ENCODE peak calls at places on chromosomes 7 and 10, in seven cellular contexts. F is hepatocyte, L is cardiac fibroblast, K is T follicular helper cell, G is NCI-H187, I is dermis blood vessel endothelial cell, Y is GM20000. P is an unnamed sample.

GRCh38 chr7:47689558-47689957 is 107.6 kb upstream of the TNS3 start:
- DNase-seq in I (no peak), K (no peak), F (no peak), L (no peak), Y (no peak), G (no peak), P (no peak)

GRCh38 chr10:29795856-29796255 is 161.1 kb upstream of the SVIL start:
- DNase-seq in I (peak; percentile 67), F (no peak), G (no peak), L (peak; percentile 25), K (no peak), Y (no peak), P (peak; percentile 64)

GRCh38 chr10:113292086-113292485 is 260.8 kb upstream of the HABP2 start:
- DNase-seq in L (no peak), F (no peak), I (no peak), Y (no peak), G (no peak), K (no peak), P (no peak)

GRCh38 chr7:105769951-105770628 is 106.3 kb downstream of the ATXN7L1 start:
- DNase-seq in Y (peak; percentile 32), I (peak; percentile 23), G (no peak), L (peak; percentile 13), F (no peak), K (no peak), P (peak; percentile 16)

GRCh38 chr10:97633921-97634320 is 621 bp upstream of the MORN4 start:
- DNase-seq in L (peak; percentile 34), I (peak; percentile 23), F (no peak), Y (no peak), K (no peak), G (no peak), P (no peak)

GRCh38 chr7:126776506-126776905 is 476.2 kb downstream of the GRM8 start:
- DNase-seq in K (no peak), I (no peak), Y (no peak), G (no peak), F (no peak), L (no peak), P (no peak)

GRCh38 chr10:123771877-123772644 is 105.9 kb downstream of the GPR26 start:
- DNase-seq in G (no peak), L (no peak), Y (no peak), K (no peak), F (no peak), I (no peak), P (no peak)

GRCh38 chr10:3636356-3637181 is 148.4 kb downstream of the KLF6 start:
- DNase-seq in L (no peak), I (no peak), F (no peak), G (peak; percentile 80), Y (no peak), K (no peak), P (peak; percentile 37)

GRCh38 chr7:130875265-130875741 is 141.3 kb upstream of the KLF14 start:
- DNase-seq in Y (peak; percentile 58), F (peak; percentile 71), G (no peak), I (peak; percentile 75), L (peak; percentile 56), K (peak; percentile 34), P (peak; percentile 47)

GRCh38 chr10:48496831-48497792 is 107.8 kb downstream of the ARHGAP22 start:
- DNase-seq in K (no peak), L (peak; percentile 71), I (peak; percentile 75), Y (no peak), F (peak; percentile 60), G (no peak), P (peak; percentile 93)

GRCh38 chr10:85849315-85849714 is 517.3 kb downstream of the GRID1 start:
- DNase-seq in I (no peak), L (no peak), K (no peak), F (no peak), G (no peak), Y (no peak), P (no peak)

GRCh38 chr10:45589868-45590267 is 82.7 kb downstream of the ZFAND4 start:
- DNase-seq in Y (no peak), G (no peak), F (no peak), I (no peak), L (no peak), K (no peak), P (no peak)

GRCh38 chr10:46096909-46097575 is 51.0 kb upstream of the MSMB start:
- DNase-seq in K (no peak), I (peak; percentile 63), F (no peak), Y (no peak), L (no peak), G (no peak), P (no peak)

GRCh38 chr7:128931186-128931798 is 6.4 kb upstream of the IRF5 start:
- DNase-seq in I (no peak), L (no peak), K (no peak), Y (no peak), G (no peak), F (no peak), P (no peak)

GRCh38 chr7:142943706-142944268 is 4.5 kb downstream of the LLCFC1 start:
- DNase-seq in G (no peak), Y (no peak), K (no peak), F (no peak), I (no peak), L (no peak), P (no peak)

GRCh38 chr7:28700790-28701203 is 257.3 kb downstream of the TRIL start:
- DNase-seq in F (no peak), Y (no peak), G (no peak), L (no peak), K (no peak), I (no peak), P (no peak)

GRCh38 chr7:148553979-148554378 is 36.6 kb upstream of the C7orf33 start:
- DNase-seq in F (no peak), I (no peak), L (no peak), Y (no peak), K (no peak), G (no peak), P (no peak)

GRCh38 chr7:33310546-33310945 is 181.2 kb downstream of the BBS9 start:
- DNase-seq in Y (no peak), F (no peak), G (no peak), L (no peak), K (no peak), I (no peak), P (no peak)

GRCh38 chr10:128123853-128124252 is 2.4 kb downstream of the MKI67 start:
- DNase-seq in L (no peak), I (no peak), K (no peak), G (no peak), Y (no peak), F (no peak), P (no peak)

GRCh38 chr10:132648072-132648855 is 110.7 kb downstream of the INPP5A start:
- DNase-seq in I (peak; percentile 25), F (no peak), L (no peak), G (no peak), Y (no peak), K (no peak), P (no peak)

GRCh38 chr7:133429371-133429770 is 176.5 kb downstream of the EXOC4 start:
- DNase-seq in F (no peak), L (peak; percentile 38), Y (no peak), G (no peak), I (no peak), K (no peak), P (no peak)

GRCh38 chr10:125013529-125013872 is 71.6 kb downstream of the ZRANB1 start:
- DNase-seq in G (no peak), I (no peak), L (no peak), F (no peak), K (no peak), Y (no peak), P (no peak)

P was measured in GM03348.